ENCODE peak calls at places on chromosome X, in five cellular contexts. Z, A, E, U and W are unnamed samples.

GRCh38 chrX:92283298-92283697 is 504.1 kb downstream of the PCDH11X start:
- DNase-seq in E (no peak), A (no peak), U (no peak), Z (no peak), W (no peak)

GRCh38 chrX:25851141-25851540 is 287.0 kb upstream of the MAGEB18 start:
- DNase-seq in A (no peak), E (no peak), Z (no peak), U (no peak), W (no peak)

GRCh38 chrX:116272328-116272727 is 101.8 kb downstream of the AGTR2 start:
- DNase-seq in A (no peak), U (peak), Z (no peak), E (peak), W (no peak)

GRCh38 chrX:23887448-23887847 is 20.3 kb downstream of the APOO start:
- DNase-seq in U (no peak), Z (no peak), E (no peak), A (no peak), W (no peak)

GRCh38 chrX:15849555-15849954 is 5.1 kb downstream of the AP1S2 start:
- DNase-seq in U (peak), E (no peak), A (no peak), Z (no peak), W (peak)

GRCh38 chrX:155993421-155993820 is 4.1 kb upstream of the IL9R start:
- DNase-seq in U (no peak), E (no peak), A (no peak), Z (no peak), W (no peak)

GRCh38 chrX:72141372-72142004 is 9.8 kb upstream of the RTL5 start:
- DNase-seq in Z (no peak), U (peak), E (no peak), A (no peak), W (no peak)

GRCh38 chrX:15874672-15875071 is 20.1 kb upstream of the AP1S2 start:
- DNase-seq in E (no peak), U (no peak), Z (no peak), A (no peak), W (no peak)

GRCh38 chrX:135632353-135632752 is 81.1 kb upstream of the CT45A1 start:
- DNase-seq in U (no peak), Z (no peak), E (no peak), A (no peak), W (no peak)

GRCh38 chrX:153450114-153450948 is 4.5 kb upstream of the TREX2 start:
- DNase-seq in U (no peak), A (no peak), E (no peak), Z (no peak), W (no peak)

GRCh38 chrX:27575565-27575964 is 14.6 kb upstream of the DCAF8L2 start:
- DNase-seq in A (no peak), U (peak), E (no peak), Z (no peak), W (no peak)

GRCh38 chrX:150692837-150693781 is at the start of gene MTMR1:
- DNase-seq in U (no peak), Z (no peak), A (peak), E (no peak), W (no peak)